ENCODE peak calls at places on chromosomes 1 and 21, in seven cellular contexts. One of them, this sample, is unnamed.

GRCh38 chr1:157200451-157200850 is 62.3 kb upstream of the ETV3 start:
- DNase-seq in CD8-positive, alpha-beta T cell: no peak
- DNase-seq in AG10803: no peak
- DNase-seq in A549: no peak
- DNase-seq in foreskin fibroblast: no peak
- DNase-seq in spleen: no peak
- DNase-seq in heart right ventricle: no peak
- DNase-seq in this sample: no peak

GRCh38 chr1:162236201-162236600 is 140.5 kb downstream of the SPATA46 start:
- DNase-seq in CD8-positive, alpha-beta T cell: no peak
- DNase-seq in A549: no peak
- DNase-seq in foreskin fibroblast: peak; percentile 9
- DNase-seq in heart right ventricle: no peak
- DNase-seq in spleen: no peak
- DNase-seq in AG10803: peak; percentile 1
- DNase-seq in this sample: no peak

GRCh38 chr1:182803846-182804245 is 14.3 kb downstream of the NPL start:
- DNase-seq in foreskin fibroblast: no peak
- DNase-seq in AG10803: no peak
- DNase-seq in spleen: no peak
- DNase-seq in A549: no peak
- DNase-seq in heart right ventricle: no peak
- DNase-seq in CD8-positive, alpha-beta T cell: no peak
- DNase-seq in this sample: no peak

GRCh38 chr1:185973645-185974044 is 239.5 kb downstream of the HMCN1 start:
- DNase-seq in CD8-positive, alpha-beta T cell: no peak
- DNase-seq in foreskin fibroblast: peak; percentile 89
- DNase-seq in A549: no peak
- DNase-seq in heart right ventricle: no peak
- DNase-seq in AG10803: peak; percentile 97
- DNase-seq in spleen: no peak
- DNase-seq in this sample: peak; percentile 98

GRCh38 chr1:228969968-228970800 is 234.9 kb downstream of the RHOU start:
- DNase-seq in CD8-positive, alpha-beta T cell: no peak
- DNase-seq in foreskin fibroblast: no peak
- DNase-seq in A549: no peak
- DNase-seq in AG10803: no peak
- DNase-seq in heart right ventricle: no peak
- DNase-seq in spleen: no peak
- DNase-seq in this sample: no peak

GRCh38 chr1:91673603-91674002 is 173.0 kb downstream of the CDC7 start:
- DNase-seq in heart right ventricle: no peak
- DNase-seq in AG10803: no peak
- DNase-seq in foreskin fibroblast: peak; percentile 66
- DNase-seq in A549: no peak
- DNase-seq in spleen: no peak
- DNase-seq in CD8-positive, alpha-beta T cell: no peak
- DNase-seq in this sample: no peak

GRCh38 chr1:14661220-14661619 is 62.7 kb downstream of the KAZN start:
- DNase-seq in AG10803: peak; percentile 35
- DNase-seq in foreskin fibroblast: peak; percentile 22
- DNase-seq in spleen: no peak
- DNase-seq in A549: no peak
- DNase-seq in CD8-positive, alpha-beta T cell: no peak
- DNase-seq in heart right ventricle: no peak
- DNase-seq in this sample: no peak

GRCh38 chr21:33265664-33266049 is 510 bp upstream of the IL10RB start:
- DNase-seq in CD8-positive, alpha-beta T cell: no peak
- DNase-seq in spleen: peak; percentile 88
- DNase-seq in heart right ventricle: no peak
- DNase-seq in AG10803: no peak
- DNase-seq in A549: no peak
- DNase-seq in foreskin fibroblast: peak; percentile 50
- DNase-seq in this sample: no peak

GRCh38 chr1:84855168-84855567 is 37.8 kb downstream of the LPAR3 start:
- DNase-seq in AG10803: peak; percentile 15
- DNase-seq in A549: no peak
- DNase-seq in spleen: no peak
- DNase-seq in CD8-positive, alpha-beta T cell: no peak
- DNase-seq in foreskin fibroblast: peak; percentile 88
- DNase-seq in heart right ventricle: no peak
- DNase-seq in this sample: no peak

GRCh38 chr1:98044766-98045165 is 123.9 kb upstream of the DPYD start:
- DNase-seq in foreskin fibroblast: peak; percentile 21
- DNase-seq in heart right ventricle: no peak
- DNase-seq in spleen: no peak
- DNase-seq in AG10803: no peak
- DNase-seq in A549: no peak
- DNase-seq in CD8-positive, alpha-beta T cell: no peak
- DNase-seq in this sample: no peak

GRCh38 chr21:41583274-41583790 is 75.4 kb upstream of the TMPRSS2 start:
- DNase-seq in CD8-positive, alpha-beta T cell: no peak
- DNase-seq in AG10803: no peak
- DNase-seq in foreskin fibroblast: no peak
- DNase-seq in A549: peak; percentile 10
- DNase-seq in heart right ventricle: no peak
- DNase-seq in spleen: no peak
- DNase-seq in this sample: peak; percentile 13

GRCh38 chr21:14479387-14479786 is 66.7 kb downstream of the SAMSN1 start:
- DNase-seq in CD8-positive, alpha-beta T cell: no peak
- DNase-seq in spleen: no peak
- DNase-seq in AG10803: no peak
- DNase-seq in foreskin fibroblast: no peak
- DNase-seq in heart right ventricle: no peak
- DNase-seq in A549: no peak
- DNase-seq in this sample: no peak

GRCh38 chr1:95518310-95518709 is 284.3 kb downstream of the RWDD3 start:
- DNase-seq in CD8-positive, alpha-beta T cell: no peak
- DNase-seq in spleen: no peak
- DNase-seq in A549: no peak
- DNase-seq in AG10803: no peak
- DNase-seq in foreskin fibroblast: no peak
- DNase-seq in heart right ventricle: no peak
- DNase-seq in this sample: no peak

GRCh38 chr1:93565496-93566221 is 116.0 kb downstream of the BCAR3 start:
- DNase-seq in AG10803: peak; percentile 82
- DNase-seq in foreskin fibroblast: no peak
- DNase-seq in CD8-positive, alpha-beta T cell: no peak
- DNase-seq in spleen: no peak
- DNase-seq in heart right ventricle: no peak
- DNase-seq in A549: no peak
- DNase-seq in this sample: peak; percentile 44

GRCh38 chr1:208615356-208615755 is 371.2 kb upstream of the PLXNA2 start:
- DNase-seq in CD8-positive, alpha-beta T cell: no peak
- DNase-seq in A549: no peak
- DNase-seq in foreskin fibroblast: no peak
- DNase-seq in spleen: no peak
- DNase-seq in heart right ventricle: no peak
- DNase-seq in AG10803: peak; percentile 54
- DNase-seq in this sample: no peak

GRCh38 chr1:156647351-156647750 is 5.4 kb downstream of the BCAN start:
- DNase-seq in A549: no peak
- DNase-seq in spleen: no peak
- DNase-seq in CD8-positive, alpha-beta T cell: no peak
- DNase-seq in heart right ventricle: no peak
- DNase-seq in AG10803: no peak
- DNase-seq in foreskin fibroblast: no peak
- DNase-seq in this sample: no peak

GRCh38 chr1:96710708-96711477 is 10.7 kb upstream of the PTBP2 start:
- DNase-seq in heart right ventricle: no peak
- DNase-seq in AG10803: peak; percentile 35
- DNase-seq in spleen: no peak
- DNase-seq in foreskin fibroblast: peak; percentile 73
- DNase-seq in CD8-positive, alpha-beta T cell: no peak
- DNase-seq in A549: no peak
- DNase-seq in this sample: peak; percentile 28

GRCh38 chr1:62590255-62590969 is 6.9 kb upstream of the ANGPTL3 start:
- DNase-seq in CD8-positive, alpha-beta T cell: no peak
- DNase-seq in foreskin fibroblast: no peak
- DNase-seq in AG10803: no peak
- DNase-seq in heart right ventricle: no peak
- DNase-seq in spleen: no peak
- DNase-seq in A549: no peak
- DNase-seq in this sample: no peak

GRCh38 chr1:29412591-29412990 is 176.3 kb downstream of the PTPRU start:
- DNase-seq in A549: no peak
- DNase-seq in CD8-positive, alpha-beta T cell: no peak
- DNase-seq in AG10803: no peak
- DNase-seq in spleen: no peak
- DNase-seq in foreskin fibroblast: no peak
- DNase-seq in heart right ventricle: no peak
- DNase-seq in this sample: no peak

GRCh38 chr1:245901037-245901436 is 606.0 kb downstream of the SMYD3 start:
- DNase-seq in A549: no peak
- DNase-seq in spleen: no peak
- DNase-seq in AG10803: no peak
- DNase-seq in foreskin fibroblast: no peak
- DNase-seq in CD8-positive, alpha-beta T cell: no peak
- DNase-seq in heart right ventricle: no peak
- DNase-seq in this sample: no peak

GRCh38 chr1:167060141-167061072 is 29.8 kb downstream of the GPA33 start:
- DNase-seq in spleen: no peak
- DNase-seq in heart right ventricle: no peak
- DNase-seq in foreskin fibroblast: peak; percentile 11
- DNase-seq in CD8-positive, alpha-beta T cell: no peak
- DNase-seq in AG10803: no peak
- DNase-seq in A549: no peak
- DNase-seq in this sample: peak; percentile 14

GRCh38 chr1:29884740-29885139 is 648.4 kb downstream of the PTPRU start:
- DNase-seq in AG10803: no peak
- DNase-seq in CD8-positive, alpha-beta T cell: no peak
- DNase-seq in foreskin fibroblast: no peak
- DNase-seq in A549: no peak
- DNase-seq in heart right ventricle: no peak
- DNase-seq in spleen: no peak
- DNase-seq in this sample: no peak

GRCh38 chr1:32743380-32744062 is 41.0 kb upstream of the SYNC start:
- DNase-seq in heart right ventricle: no peak
- DNase-seq in foreskin fibroblast: peak; percentile 42
- DNase-seq in A549: no peak
- DNase-seq in AG10803: no peak
- DNase-seq in spleen: no peak
- DNase-seq in CD8-positive, alpha-beta T cell: no peak
- DNase-seq in this sample: no peak
- H3K4me3 ChIP-seq in heart right ventricle: no peak overlapping the region
- H3K4me3 ChIP-seq in foreskin fibroblast: no peak overlapping the region
- H3K4me3 ChIP-seq in A549: peak overlapping the region; percentile 82
- H3K4me3 ChIP-seq in AG10803: no peak overlapping the region
- H3K4me3 ChIP-seq in spleen: no peak overlapping the region
- H3K4me3 ChIP-seq in CD8-positive, alpha-beta T cell: no peak overlapping the region
- H3K4me3 ChIP-seq in this sample: no peak overlapping the region

DNA sequence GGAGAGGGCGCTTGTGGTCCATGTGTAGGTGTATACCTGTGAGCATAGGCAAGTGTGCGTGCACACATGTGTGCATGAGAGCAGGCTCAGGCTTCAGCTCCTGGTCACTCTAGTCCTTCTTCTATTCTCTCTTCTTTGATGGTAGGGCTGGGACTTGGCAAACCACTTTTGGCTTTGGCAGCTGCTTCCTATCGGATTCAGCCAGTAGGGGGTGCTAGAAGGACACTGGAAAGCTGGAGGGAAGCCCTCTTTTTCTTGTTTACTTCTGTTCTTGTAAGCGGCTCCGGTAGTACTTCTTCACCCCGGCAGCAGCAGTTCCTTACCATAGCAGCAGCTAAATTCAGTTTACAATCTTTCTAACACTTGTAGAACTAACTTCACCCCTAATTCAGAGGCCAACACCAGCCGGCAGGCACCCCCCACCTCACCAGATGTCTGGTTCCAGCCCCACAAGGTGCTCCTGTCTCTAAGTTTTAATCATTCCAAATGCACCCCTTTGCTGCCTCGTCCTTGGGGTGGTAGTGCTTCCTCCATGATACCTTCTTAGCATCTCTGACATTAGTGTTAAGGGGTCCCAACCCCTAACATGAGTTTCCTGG is 25.1 kb downstream of the NENF start:
- DNase-seq in foreskin fibroblast: peak; percentile 58
- DNase-seq in spleen: peak; percentile 47
- DNase-seq in heart right ventricle: no peak
- DNase-seq in A549: peak; percentile 37
- DNase-seq in CD8-positive, alpha-beta T cell: peak; percentile 55
- DNase-seq in AG10803: no peak
- DNase-seq in this sample: peak; percentile 66
- TF ChIP-seq CTCF in foreskin fibroblast: peak; percentile 33
- TF ChIP-seq CTCF in spleen: peak; percentile 54
- TF ChIP-seq CTCF in heart right ventricle: peak; percentile 69
- TF ChIP-seq CTCF in A549: peak; percentile 51
- TF ChIP-seq CTCF in CD8-positive, alpha-beta T cell: peak; percentile 41
- TF ChIP-seq CTCF in AG10803: peak; percentile 38
- TF ChIP-seq CTCF in this sample: peak; percentile 77

GRCh38 chr1:61120307-61120840 is 38.0 kb downstream of the NFIA start:
- DNase-seq in foreskin fibroblast: no peak
- DNase-seq in AG10803: no peak
- DNase-seq in A549: no peak
- DNase-seq in heart right ventricle: no peak
- DNase-seq in spleen: no peak
- DNase-seq in CD8-positive, alpha-beta T cell: no peak
- DNase-seq in this sample: peak; percentile 15
- H3K4me3 ChIP-seq in foreskin fibroblast: no peak overlapping the region
- H3K4me3 ChIP-seq in AG10803: peak overlapping the region; percentile 33
- H3K4me3 ChIP-seq in A549: peak overlapping the region; percentile 11
- H3K4me3 ChIP-seq in heart right ventricle: peak overlapping the region; percentile 31
- H3K4me3 ChIP-seq in spleen: no peak overlapping the region
- H3K4me3 ChIP-seq in CD8-positive, alpha-beta T cell: no peak overlapping the region
- H3K4me3 ChIP-seq in this sample: no peak overlapping the region

GRCh38 chr21:44316277-44316900 is 16.5 kb downstream of the PFKL start:
- DNase-seq in spleen: no peak
- DNase-seq in AG10803: no peak
- DNase-seq in heart right ventricle: no peak
- DNase-seq in foreskin fibroblast: no peak
- DNase-seq in CD8-positive, alpha-beta T cell: no peak
- DNase-seq in A549: no peak
- DNase-seq in this sample: no peak

GRCh38 chr21:44317241-44317782 is 17.5 kb downstream of the PFKL start:
- DNase-seq in heart right ventricle: no peak
- DNase-seq in A549: no peak
- DNase-seq in AG10803: no peak
- DNase-seq in spleen: no peak
- DNase-seq in CD8-positive, alpha-beta T cell: no peak
- DNase-seq in foreskin fibroblast: no peak
- DNase-seq in this sample: no peak

GRCh38 chr21:44318489-44319285 is 18.8 kb downstream of the PFKL start:
- DNase-seq in CD8-positive, alpha-beta T cell: no peak
- DNase-seq in AG10803: no peak
- DNase-seq in spleen: no peak
- DNase-seq in heart right ventricle: no peak
- DNase-seq in foreskin fibroblast: no peak
- DNase-seq in A549: no peak
- DNase-seq in this sample: no peak

GRCh38 chr21:44319407-44320065 is 19.7 kb downstream of the CFAP410 start:
- DNase-seq in heart right ventricle: no peak
- DNase-seq in foreskin fibroblast: no peak
- DNase-seq in CD8-positive, alpha-beta T cell: no peak
- DNase-seq in spleen: no peak
- DNase-seq in AG10803: no peak
- DNase-seq in A549: no peak
- DNase-seq in this sample: no peak

DNA sequence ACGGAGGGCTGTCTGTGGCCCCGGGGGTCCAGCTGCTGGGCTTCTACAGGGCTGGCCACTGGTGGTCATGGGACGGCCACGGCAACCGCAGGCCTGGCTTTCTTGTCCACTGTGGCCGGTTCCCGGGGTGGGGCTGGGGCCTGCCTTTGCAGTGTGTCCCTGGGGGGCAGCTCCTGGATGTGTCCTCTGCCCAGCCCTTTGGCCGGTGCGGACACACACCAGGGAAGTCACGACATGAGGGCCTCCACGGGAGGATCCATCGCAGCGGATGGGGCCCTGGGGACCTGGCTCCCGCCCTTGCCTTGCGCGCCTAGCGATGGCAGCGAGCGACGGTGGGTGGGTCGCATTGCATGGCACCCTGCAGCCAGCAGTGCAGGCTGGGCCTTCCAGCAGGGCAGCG is 18.0 kb downstream of the PFKL start:
- DNase-seq in foreskin fibroblast: no peak
- DNase-seq in CD8-positive, alpha-beta T cell: no peak
- DNase-seq in AG10803: no peak
- DNase-seq in spleen: no peak
- DNase-seq in heart right ventricle: no peak
- DNase-seq in A549: no peak
- DNase-seq in this sample: no peak
- TF ChIP-seq CTCF in foreskin fibroblast: no peak
- TF ChIP-seq CTCF in CD8-positive, alpha-beta T cell: no peak
- TF ChIP-seq CTCF in AG10803: no peak
- TF ChIP-seq CTCF in spleen: no peak
- TF ChIP-seq CTCF in heart right ventricle: no peak
- TF ChIP-seq CTCF in A549: no peak
- TF ChIP-seq CTCF in this sample: no peak

This sample was measured in astrocyte of the spinal cord.